ENCODE peak calls at places on chromosomes 12 and 14, in four cellular contexts. One of them, this sample, is unnamed.

GRCh38 chr14:51880810-51881580 is 20.6 kb downstream of the GNG2 start:
- DNase-seq in lower lobe of right lung: no peak
- DNase-seq in iris pigment epithelial cell: peak
- DNase-seq in fibroblast of the conjunctiva: no peak
- DNase-seq in this sample: no peak

GRCh38 chr12:47801904-47802246 is 17.8 kb downstream of the HDAC7 start:
- DNase-seq in lower lobe of right lung: peak
- DNase-seq in fibroblast of the conjunctiva: no peak
- DNase-seq in iris pigment epithelial cell: no peak
- DNase-seq in this sample: no peak

GRCh38 chr14:99261916-99262787 is 9.8 kb downstream of the BCL11B start:
- DNase-seq in lower lobe of right lung: no peak
- DNase-seq in fibroblast of the conjunctiva: no peak
- DNase-seq in iris pigment epithelial cell: no peak
- DNase-seq in this sample: no peak

GRCh38 chr12:30822385-30823139 is 67.8 kb upstream of the CAPRIN2 start:
- DNase-seq in iris pigment epithelial cell: peak
- DNase-seq in lower lobe of right lung: peak
- DNase-seq in fibroblast of the conjunctiva: no peak
- DNase-seq in this sample: no peak

GRCh38 chr12:92467886-92468285 is 234.9 kb upstream of the PLEKHG7 start:
- DNase-seq in lower lobe of right lung: no peak
- DNase-seq in iris pigment epithelial cell: peak
- DNase-seq in fibroblast of the conjunctiva: no peak
- DNase-seq in this sample: no peak

GRCh38 chr12:20475542-20475941 is 107.2 kb downstream of the PDE3A start:
- DNase-seq in lower lobe of right lung: no peak
- DNase-seq in iris pigment epithelial cell: peak
- DNase-seq in fibroblast of the conjunctiva: no peak
- DNase-seq in this sample: no peak

GRCh38 chr14:34843011-34843554 is 32.1 kb downstream of the BAZ1A start:
- DNase-seq in iris pigment epithelial cell: peak
- DNase-seq in fibroblast of the conjunctiva: peak
- DNase-seq in lower lobe of right lung: no peak
- DNase-seq in this sample: peak

GRCh38 chr12:49887536-49888401 is 15.9 kb downstream of the FAIM2 start:
- DNase-seq in fibroblast of the conjunctiva: no peak
- DNase-seq in lower lobe of right lung: peak
- DNase-seq in iris pigment epithelial cell: no peak
- DNase-seq in this sample: no peak

GRCh38 chr14:103908580-103908979 is 19.7 kb upstream of the TDRD9 start:
- DNase-seq in lower lobe of right lung: no peak
- DNase-seq in iris pigment epithelial cell: no peak
- DNase-seq in fibroblast of the conjunctiva: no peak
- DNase-seq in this sample: no peak

GRCh38 chr12:68393398-68393797 is 61.2 kb upstream of the MDM1 start:
- DNase-seq in fibroblast of the conjunctiva: no peak
- DNase-seq in lower lobe of right lung: no peak
- DNase-seq in iris pigment epithelial cell: no peak
- DNase-seq in this sample: no peak

GRCh38 chr12:10226740-10227139 is 14.1 kb downstream of the GABARAPL1 start:
- DNase-seq in iris pigment epithelial cell: no peak
- DNase-seq in fibroblast of the conjunctiva: no peak
- DNase-seq in lower lobe of right lung: no peak
- DNase-seq in this sample: no peak

GRCh38 chr14:20628063-20628854 is 13.2 kb downstream of the OR6S1 start:
- DNase-seq in lower lobe of right lung: no peak
- DNase-seq in fibroblast of the conjunctiva: no peak
- DNase-seq in iris pigment epithelial cell: no peak
- DNase-seq in this sample: no peak

GRCh38 chr12:91974541-91974940 is 171.1 kb downstream of the BTG1 start:
- DNase-seq in iris pigment epithelial cell: peak
- DNase-seq in fibroblast of the conjunctiva: no peak
- DNase-seq in lower lobe of right lung: no peak
- DNase-seq in this sample: no peak

GRCh38 chr12:92255741-92256140 is 110.1 kb upstream of the BTG1 start:
- DNase-seq in fibroblast of the conjunctiva: no peak
- DNase-seq in iris pigment epithelial cell: no peak
- DNase-seq in lower lobe of right lung: no peak
- DNase-seq in this sample: no peak

GRCh38 chr12:89544730-89545184 is 18.9 kb upstream of the POC1B start:
- DNase-seq in fibroblast of the conjunctiva: no peak
- DNase-seq in lower lobe of right lung: peak
- DNase-seq in iris pigment epithelial cell: peak
- DNase-seq in this sample: peak

GRCh38 chr12:65533177-65533883 is 254.8 kb downstream of the MSRB3 start:
- DNase-seq in iris pigment epithelial cell: peak
- DNase-seq in lower lobe of right lung: no peak
- DNase-seq in fibroblast of the conjunctiva: no peak
- DNase-seq in this sample: no peak

GRCh38 chr12:26648066-26648465 is 184.9 kb downstream of the ITPR2 start:
- DNase-seq in lower lobe of right lung: no peak
- DNase-seq in iris pigment epithelial cell: no peak
- DNase-seq in fibroblast of the conjunctiva: no peak
- DNase-seq in this sample: no peak

GRCh38 chr14:75821828-75822521 is 159.8 kb downstream of the TGFB3 start:
- DNase-seq in fibroblast of the conjunctiva: no peak
- DNase-seq in iris pigment epithelial cell: peak
- DNase-seq in lower lobe of right lung: no peak
- DNase-seq in this sample: no peak

This sample was measured in skeletal muscle cell.